ENCODE peak calls at places on chromosomes 4 and X, in six cellular contexts. One of them, this sample, is unnamed.

GRCh38 chrX:7889680-7890079 is 37.5 kb downstream of the PNPLA4 start:
- DNase-seq in foreskin fibroblast: peak
- DNase-seq in PC-9: no peak
- DNase-seq in transverse colon: no peak
- DNase-seq in fibroblast of the aortic adventitia: no peak
- DNase-seq in neuronal stem cell: no peak
- DNase-seq in this sample: no peak

GRCh38 chr4:107693132-107693531 is 26.9 kb downstream of the PAPSS1 start:
- DNase-seq in foreskin fibroblast: no peak
- DNase-seq in PC-9: no peak
- DNase-seq in transverse colon: no peak
- DNase-seq in fibroblast of the aortic adventitia: peak
- DNase-seq in neuronal stem cell: no peak
- DNase-seq in this sample: no peak

GRCh38 chr4:150664935-150665334 is 83.0 kb downstream of the MAB21L2 start:
- DNase-seq in foreskin fibroblast: no peak
- DNase-seq in PC-9: peak
- DNase-seq in transverse colon: no peak
- DNase-seq in fibroblast of the aortic adventitia: peak
- DNase-seq in neuronal stem cell: no peak
- DNase-seq in this sample: no peak

GRCh38 chr4:40832175-40832574 is 82.4 kb downstream of the NSUN7 start:
- DNase-seq in foreskin fibroblast: no peak
- DNase-seq in PC-9: no peak
- DNase-seq in transverse colon: no peak
- DNase-seq in fibroblast of the aortic adventitia: no peak
- DNase-seq in neuronal stem cell: no peak
- DNase-seq in this sample: no peak

GRCh38 chrX:28549839-28550238 is 37.4 kb upstream of the IL1RAPL1 start:
- DNase-seq in foreskin fibroblast: no peak
- DNase-seq in PC-9: peak
- DNase-seq in transverse colon: no peak
- DNase-seq in fibroblast of the aortic adventitia: no peak
- DNase-seq in neuronal stem cell: no peak
- DNase-seq in this sample: no peak

GRCh38 chrX:80984118-80984517 is 174.4 kb upstream of the BRWD3 start:
- DNase-seq in foreskin fibroblast: no peak
- DNase-seq in PC-9: no peak
- DNase-seq in transverse colon: no peak
- DNase-seq in fibroblast of the aortic adventitia: no peak
- DNase-seq in neuronal stem cell: no peak
- DNase-seq in this sample: no peak

GRCh38 chr4:24224446-24224845 is 334.6 kb upstream of the PPARGC1A start:
- DNase-seq in foreskin fibroblast: no peak
- DNase-seq in PC-9: no peak
- DNase-seq in transverse colon: no peak
- DNase-seq in fibroblast of the aortic adventitia: no peak
- DNase-seq in neuronal stem cell: no peak
- DNase-seq in this sample: no peak

GRCh38 chr4:183823394-183823793 is 81.7 kb upstream of the STOX2 start:
- DNase-seq in foreskin fibroblast: no peak
- DNase-seq in PC-9: peak
- DNase-seq in transverse colon: peak
- DNase-seq in fibroblast of the aortic adventitia: peak
- DNase-seq in neuronal stem cell: no peak
- DNase-seq in this sample: no peak

GRCh38 chrX:149185087-149185486 is 320.0 kb downstream of the IDS start:
- DNase-seq in foreskin fibroblast: no peak
- DNase-seq in PC-9: no peak
- DNase-seq in transverse colon: no peak
- DNase-seq in fibroblast of the aortic adventitia: no peak
- DNase-seq in neuronal stem cell: no peak
- DNase-seq in this sample: no peak

GRCh38 chr4:166972071-166972470 is 262.2 kb downstream of the SPOCK3 start:
- DNase-seq in foreskin fibroblast: peak
- DNase-seq in PC-9: no peak
- DNase-seq in transverse colon: no peak
- DNase-seq in fibroblast of the aortic adventitia: peak
- DNase-seq in neuronal stem cell: no peak
- DNase-seq in this sample: peak

GRCh38 chr4:79874197-79874596 is 198.8 kb downstream of the ANTXR2 start:
- DNase-seq in foreskin fibroblast: no peak
- DNase-seq in PC-9: no peak
- DNase-seq in transverse colon: no peak
- DNase-seq in fibroblast of the aortic adventitia: no peak
- DNase-seq in neuronal stem cell: no peak
- DNase-seq in this sample: no peak

GRCh38 chr4:1644906-1645657 is 39.0 kb downstream of the FAM53A start:
- DNase-seq in foreskin fibroblast: peak
- DNase-seq in PC-9: no peak
- DNase-seq in transverse colon: peak
- DNase-seq in fibroblast of the aortic adventitia: peak
- DNase-seq in neuronal stem cell: peak
- DNase-seq in this sample: no peak

GRCh38 chr4:99417125-99417524 is 18.0 kb downstream of the ADH7 start:
- DNase-seq in foreskin fibroblast: no peak
- DNase-seq in PC-9: no peak
- DNase-seq in transverse colon: no peak
- DNase-seq in fibroblast of the aortic adventitia: no peak
- DNase-seq in neuronal stem cell: no peak
- DNase-seq in this sample: no peak

GRCh38 chr4:984336-985054 is 2.3 kb upstream of the IDUA start:
- DNase-seq in foreskin fibroblast: no peak
- DNase-seq in PC-9: no peak
- DNase-seq in transverse colon: no peak
- DNase-seq in fibroblast of the aortic adventitia: no peak
- DNase-seq in neuronal stem cell: no peak
- DNase-seq in this sample: no peak

GRCh38 chr4:185721949-185722316 is 90.1 kb downstream of the SORBS2 start:
- DNase-seq in foreskin fibroblast: no peak
- DNase-seq in PC-9: no peak
- DNase-seq in transverse colon: no peak
- DNase-seq in fibroblast of the aortic adventitia: peak
- DNase-seq in neuronal stem cell: no peak
- DNase-seq in this sample: no peak

GRCh38 chr4:136742330-136742729 is 790.0 kb downstream of the PCDH18 start:
- DNase-seq in foreskin fibroblast: no peak
- DNase-seq in PC-9: no peak
- DNase-seq in transverse colon: no peak
- DNase-seq in fibroblast of the aortic adventitia: peak
- DNase-seq in neuronal stem cell: no peak
- DNase-seq in this sample: no peak

GRCh38 chr4:137524642-137525384 is 7.5 kb downstream of the PCDH18 start:
- DNase-seq in foreskin fibroblast: peak
- DNase-seq in PC-9: no peak
- DNase-seq in transverse colon: no peak
- DNase-seq in fibroblast of the aortic adventitia: peak
- DNase-seq in neuronal stem cell: no peak
- DNase-seq in this sample: no peak

GRCh38 chr4:3401436-3402171 is 40.2 kb upstream of the HGFAC start:
- DNase-seq in foreskin fibroblast: no peak
- DNase-seq in PC-9: no peak
- DNase-seq in transverse colon: no peak
- DNase-seq in fibroblast of the aortic adventitia: no peak
- DNase-seq in neuronal stem cell: no peak
- DNase-seq in this sample: no peak

GRCh38 chrX:141405878-141406492 is 163.7 kb upstream of the SPANXC start:
- DNase-seq in foreskin fibroblast: peak
- DNase-seq in PC-9: peak
- DNase-seq in transverse colon: no peak
- DNase-seq in fibroblast of the aortic adventitia: peak
- DNase-seq in neuronal stem cell: no peak
- DNase-seq in this sample: no peak

GRCh38 chr4:107825072-107825789 is 499 bp downstream of the SGMS2 start:
- DNase-seq in foreskin fibroblast: peak
- DNase-seq in PC-9: peak
- DNase-seq in transverse colon: peak
- DNase-seq in fibroblast of the aortic adventitia: peak
- DNase-seq in neuronal stem cell: peak
- DNase-seq in this sample: no peak

GRCh38 chr4:141643557-141643956 is 7.2 kb downstream of the IL15 start:
- DNase-seq in foreskin fibroblast: peak
- DNase-seq in PC-9: no peak
- DNase-seq in transverse colon: no peak
- DNase-seq in fibroblast of the aortic adventitia: peak
- DNase-seq in neuronal stem cell: no peak
- DNase-seq in this sample: no peak

GRCh38 chrX:46759645-46759974 is 692 bp upstream of the SLC9A7 start:
- DNase-seq in foreskin fibroblast: peak
- DNase-seq in PC-9: no peak
- DNase-seq in transverse colon: no peak
- DNase-seq in fibroblast of the aortic adventitia: peak
- DNase-seq in neuronal stem cell: peak
- DNase-seq in this sample: no peak

GRCh38 chr4:88843067-88843723 is 145.6 kb upstream of the NAP1L5 start:
- DNase-seq in foreskin fibroblast: peak
- DNase-seq in PC-9: no peak
- DNase-seq in transverse colon: peak
- DNase-seq in fibroblast of the aortic adventitia: no peak
- DNase-seq in neuronal stem cell: no peak
- DNase-seq in this sample: no peak

GRCh38 chr4:81471361-81472248 is at the start of gene RASGEF1B:
- DNase-seq in foreskin fibroblast: peak
- DNase-seq in PC-9: peak
- DNase-seq in transverse colon: peak
- DNase-seq in fibroblast of the aortic adventitia: peak
- DNase-seq in neuronal stem cell: peak
- DNase-seq in this sample: peak

GRCh38 chr4:118797558-118798142 is 38.3 kb downstream of the SEC24D start:
- DNase-seq in foreskin fibroblast: peak
- DNase-seq in PC-9: no peak
- DNase-seq in transverse colon: no peak
- DNase-seq in fibroblast of the aortic adventitia: peak
- DNase-seq in neuronal stem cell: no peak
- DNase-seq in this sample: no peak

GRCh38 chrX:125205918-125206665 is 113.6 kb upstream of the TEX13C start:
- DNase-seq in foreskin fibroblast: no peak
- DNase-seq in PC-9: no peak
- DNase-seq in transverse colon: no peak
- DNase-seq in fibroblast of the aortic adventitia: no peak
- DNase-seq in neuronal stem cell: no peak
- DNase-seq in this sample: no peak
- H3K4me3 ChIP-seq in foreskin fibroblast: no peak
- H3K4me3 ChIP-seq in PC-9: no peak
- H3K4me3 ChIP-seq in transverse colon: peak
- H3K4me3 ChIP-seq in fibroblast of the aortic adventitia: no peak
- H3K4me3 ChIP-seq in neuronal stem cell: peak
- H3K4me3 ChIP-seq in this sample: no peak

GRCh38 chrX:33434256-33435092 is 223.1 kb upstream of the DMD start:
- DNase-seq in foreskin fibroblast: peak
- DNase-seq in PC-9: peak
- DNase-seq in transverse colon: peak
- DNase-seq in fibroblast of the aortic adventitia: peak
- DNase-seq in neuronal stem cell: peak
- DNase-seq in this sample: peak
- H3K4me3 ChIP-seq in foreskin fibroblast: no peak
- H3K4me3 ChIP-seq in PC-9: no peak
- H3K4me3 ChIP-seq in transverse colon: no peak
- H3K4me3 ChIP-seq in fibroblast of the aortic adventitia: no peak
- H3K4me3 ChIP-seq in neuronal stem cell: no peak
- H3K4me3 ChIP-seq in this sample: no peak

GRCh38 chr4:5798946-5799345 is 87.9 kb downstream of the EVC start:
- DNase-seq in foreskin fibroblast: no peak
- DNase-seq in PC-9: no peak
- DNase-seq in transverse colon: no peak
- DNase-seq in fibroblast of the aortic adventitia: no peak
- DNase-seq in neuronal stem cell: no peak
- DNase-seq in this sample: no peak
- H3K4me3 ChIP-seq in foreskin fibroblast: no peak
- H3K4me3 ChIP-seq in PC-9: no peak
- H3K4me3 ChIP-seq in transverse colon: no peak
- H3K4me3 ChIP-seq in fibroblast of the aortic adventitia: no peak
- H3K4me3 ChIP-seq in neuronal stem cell: no peak
- H3K4me3 ChIP-seq in this sample: no peak

GRCh38 chrX:85993539-85994197 is 53.7 kb downstream of the CHM start:
- DNase-seq in foreskin fibroblast: peak
- DNase-seq in PC-9: no peak
- DNase-seq in transverse colon: no peak
- DNase-seq in fibroblast of the aortic adventitia: no peak
- DNase-seq in neuronal stem cell: no peak
- DNase-seq in this sample: no peak

GRCh38 chrX:85994787-85995186 is 52.6 kb downstream of the CHM start:
- DNase-seq in foreskin fibroblast: no peak
- DNase-seq in PC-9: no peak
- DNase-seq in transverse colon: no peak
- DNase-seq in fibroblast of the aortic adventitia: no peak
- DNase-seq in neuronal stem cell: no peak
- DNase-seq in this sample: no peak

GRCh38 chrX:85992811-85993229 is 54.5 kb downstream of the CHM start:
- DNase-seq in foreskin fibroblast: peak
- DNase-seq in PC-9: no peak
- DNase-seq in transverse colon: no peak
- DNase-seq in fibroblast of the aortic adventitia: peak
- DNase-seq in neuronal stem cell: no peak
- DNase-seq in this sample: no peak

GRCh38 chrX:85995641-85996040 is 51.7 kb downstream of the CHM start:
- DNase-seq in foreskin fibroblast: no peak
- DNase-seq in PC-9: no peak
- DNase-seq in transverse colon: no peak
- DNase-seq in fibroblast of the aortic adventitia: no peak
- DNase-seq in neuronal stem cell: no peak
- DNase-seq in this sample: no peak

GRCh38 chrX:85994228-85994627 is 53.1 kb downstream of the CHM start:
- DNase-seq in foreskin fibroblast: peak
- DNase-seq in PC-9: no peak
- DNase-seq in transverse colon: no peak
- DNase-seq in fibroblast of the aortic adventitia: no peak
- DNase-seq in neuronal stem cell: no peak
- DNase-seq in this sample: no peak
- H3K4me3 ChIP-seq in foreskin fibroblast: no peak
- H3K4me3 ChIP-seq in PC-9: no peak
- H3K4me3 ChIP-seq in transverse colon: no peak
- H3K4me3 ChIP-seq in fibroblast of the aortic adventitia: no peak
- H3K4me3 ChIP-seq in neuronal stem cell: no peak
- H3K4me3 ChIP-seq in this sample: no peak

This sample was measured in GM06990.